ENCODE peak calls at places on chromosome 12, in nine cellular contexts. Q, U, O, L, A, C, K, V and S are unnamed samples.

GRCh38 chr12:114529956-114530355 is 124.0 kb upstream of the TBX5 start:
- DNase-seq in V (no peak), O (no peak), K (no peak), U (no peak), A (peak; percentile 79), Q (no peak), C (no peak), L (no peak), S (no peak)

GRCh38 chr12:6927999-6928702 is 392 bp downstream of the ATN1 start:
- DNase-seq in A (no peak), U (peak; percentile 37), O (no peak), K (no peak), V (peak; percentile 77), L (no peak), Q (no peak), C (no peak), S (no peak)

GRCh38 chr12:124752437-124753229 is 111.0 kb downstream of the SCARB1 start:
- DNase-seq in Q (no peak), A (peak; percentile 74), C (no peak), L (no peak), V (no peak), O (no peak), U (no peak), K (no peak), S (no peak)

GRCh38 chr12:64116969-64117368 is 105.1 kb downstream of the KICS2 start:
- DNase-seq in V (no peak), O (no peak), K (no peak), Q (no peak), L (no peak), U (no peak), A (no peak), C (no peak), S (no peak)

GRCh38 chr12:64687816-64688599 is 71.2 kb downstream of the GNS start:
- DNase-seq in K (peak; percentile 55), C (no peak), Q (no peak), U (no peak), A (peak; percentile 85), V (no peak), O (no peak), L (peak; percentile 90), S (peak; percentile 71)

GRCh38 chr12:118188690-118189371 is 52.9 kb downstream of the PEBP1 start:
- DNase-seq in Q (peak; percentile 51), U (no peak), K (no peak), A (peak; percentile 62), O (peak; percentile 37), V (no peak), C (no peak), L (no peak), S (no peak)

GRCh38 chr12:42270596-42270995 is 32.5 kb upstream of the YAF2 start:
- DNase-seq in A (no peak), O (no peak), Q (no peak), U (no peak), K (no peak), L (no peak), C (no peak), V (no peak), S (no peak)

GRCh38 chr12:110073049-110073831 is 24.9 kb upstream of the C12orf76 start:
- DNase-seq in V (no peak), O (no peak), C (peak; percentile 54), K (no peak), U (no peak), L (no peak), Q (peak; percentile 30), A (peak; percentile 14), S (no peak)

GRCh38 chr12:90628213-90628612 is 326.8 kb downstream of the CCER1 start:
- DNase-seq in O (no peak), A (no peak), V (no peak), K (no peak), C (no peak), Q (no peak), L (no peak), U (no peak), S (no peak)

GRCh38 chr12:38384816-38385491 is 68.4 kb downstream of the ALG10B start:
- DNase-seq in A (no peak), L (no peak), O (no peak), C (no peak), V (no peak), U (no peak), K (no peak), Q (no peak), S (no peak)
- TF ChIP-seq CTCF in A (no peak), L (no peak), O (no peak), C (peak; percentile 10), V (no peak), U (no peak), K (no peak), Q (no peak), S (peak; percentile 3)

GRCh38 chr12:106223485-106224391 is 24.1 kb downstream of the CKAP4 start:
- DNase-seq in V (peak; percentile 84), K (peak; percentile 76), A (peak; percentile 77), L (peak; percentile 21), C (peak; percentile 75), O (no peak), U (peak; percentile 83), Q (peak; percentile 72), S (no peak)

GRCh38 chr12:106227641-106228319 is 20.0 kb downstream of the CKAP4 start:
- DNase-seq in U (no peak), K (peak; percentile 59), C (no peak), V (no peak), A (peak; percentile 52), O (no peak), L (no peak), Q (no peak), S (no peak)

GRCh38 chr12:106220561-106220960 is 27.3 kb downstream of the CKAP4 start:
- DNase-seq in O (no peak), U (no peak), A (no peak), L (no peak), V (no peak), C (no peak), Q (no peak), K (no peak), S (no peak)

GRCh38 chr12:106226884-106227640 is 20.8 kb downstream of the CKAP4 start:
- DNase-seq in A (peak; percentile 66), C (no peak), U (peak; percentile 68), O (no peak), L (no peak), V (peak; percentile 79), K (no peak), Q (peak; percentile 21), S (no peak)

GRCh38 chr12:106224392-106224706 is 23.5 kb downstream of the CKAP4 start:
- DNase-seq in O (no peak), C (no peak), K (no peak), V (no peak), U (no peak), Q (no peak), L (no peak), A (no peak), S (no peak)
- TF ChIP-seq CTCF in O (no peak), C (no peak), K (no peak), V (no peak), U (no peak), Q (no peak), L (no peak), A (no peak), S (no peak)

GRCh38 chr12:50111417-50111692 is 681 bp upstream of the COX14 start:
- DNase-seq in A (no peak), V (no peak), K (no peak), C (no peak), Q (no peak), U (no peak), O (no peak), L (no peak), S (no peak)
- TF ChIP-seq CTCF in A (no peak), V (no peak), K (no peak), C (no peak), Q (no peak), U (no peak), O (no peak), L (no peak), S (no peak)

DNA sequence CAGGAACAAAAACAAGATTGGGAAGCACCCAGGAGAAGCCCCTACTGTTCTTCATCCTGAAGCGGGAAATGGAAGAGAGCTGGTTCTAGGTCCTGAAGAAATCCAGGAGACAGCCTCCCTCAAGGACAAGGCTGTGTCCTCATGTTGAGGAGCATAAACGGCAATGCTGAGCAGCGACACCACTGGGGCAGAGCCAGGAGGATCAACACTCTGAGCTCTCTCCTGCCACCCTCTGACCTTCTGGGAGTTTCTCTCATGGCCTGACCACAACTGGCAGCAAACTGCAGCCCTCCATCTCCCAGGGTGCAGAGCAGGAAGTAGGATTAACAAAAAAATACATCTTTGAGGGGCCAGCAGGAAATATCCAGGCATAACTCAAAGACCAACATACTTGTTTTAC is 1292.2 kb upstream of the TMEM132C start:
- DNase-seq in Q (no peak), L (no peak), K (no peak), O (no peak), C (peak; percentile 17), V (no peak), U (peak; percentile 48), A (no peak), S (no peak)
- TF ChIP-seq CTCF in Q (no peak), L (no peak), K (no peak), O (no peak), C (no peak), V (no peak), U (peak; percentile 96), A (no peak), S (peak; percentile 51)

GRCh38 chr12:108374596-108375320 is 35.6 kb upstream of the CMKLR1 start:
- DNase-seq in Q (no peak), C (no peak), A (no peak), U (no peak), K (no peak), V (no peak), O (no peak), L (no peak), S (no peak)
- TF ChIP-seq CTCF in Q (no peak), C (no peak), A (no peak), U (no peak), K (no peak), V (no peak), O (no peak), L (no peak), S (no peak)

GRCh38 chr12:48958049-48958388 is 732 bp upstream of the ARF3 start:
- DNase-seq in O (no peak), A (no peak), K (no peak), V (no peak), Q (no peak), U (no peak), L (no peak), C (no peak), S (no peak)

GRCh38 chr12:48957141-48958048 is at the start of gene ARF3:
- DNase-seq in Q (peak; percentile 95), A (peak; percentile 89), K (peak; percentile 96), U (peak; percentile 97), L (peak; percentile 69), O (peak; percentile 81), V (peak; percentile 95), C (peak; percentile 97), S (peak; percentile 71)

GRCh38 chr12:48954061-48954460 is 3.2 kb downstream of the ARF3 start:
- DNase-seq in Q (no peak), C (no peak), O (no peak), L (no peak), V (no peak), U (no peak), A (no peak), K (no peak), S (no peak)

GRCh38 chr12:48954781-48955501 is 2.3 kb downstream of the ARF3 start:
- DNase-seq in K (no peak), Q (no peak), O (no peak), L (no peak), A (no peak), V (no peak), U (no peak), C (no peak), S (no peak)

GRCh38 chr12:48956279-48957140 is 777 bp downstream of the ARF3 start:
- DNase-seq in K (peak; percentile 59), V (peak; percentile 59), O (peak; percentile 87), U (peak; percentile 91), Q (peak; percentile 89), C (peak; percentile 76), A (peak; percentile 93), L (peak; percentile 85), S (peak; percentile 95)
- TF ChIP-seq CTCF in K (no peak), V (peak; percentile 10), O (no peak), U (peak; percentile 1), Q (no peak), C (peak; percentile 50), A (no peak), L (no peak), S (no peak)